ENCODE peak calls at places on chromosomes 11 and 22, in four cellular contexts. One of them, this sample, is unnamed.

GRCh38 chr22:38187413-38188212 is 6.0 kb upstream of the PLA2G6 start:
- DNase-seq in K562: no peak
- DNase-seq in HCT116: no peak
- DNase-seq in IMR-90: peak; percentile 71
- DNase-seq in this sample: peak; percentile 56

GRCh38 chr11:45737056-45737455 is 67.9 kb upstream of the SLC35C1 start:
- DNase-seq in K562: no peak
- DNase-seq in HCT116: no peak
- DNase-seq in IMR-90: no peak
- DNase-seq in this sample: no peak

GRCh38 chr22:31284241-31284745 is 8.0 kb downstream of the PIK3IP1 start:
- DNase-seq in K562: no peak
- DNase-seq in HCT116: no peak
- DNase-seq in IMR-90: no peak
- DNase-seq in this sample: peak; percentile 34

GRCh38 chr22:38823076-38823475 is 20.8 kb downstream of the NPTXR start:
- DNase-seq in K562: no peak
- DNase-seq in HCT116: no peak
- DNase-seq in IMR-90: no peak
- DNase-seq in this sample: no peak

GRCh38 chr11:112537846-112538330 is 277.2 kb upstream of the PLET1 start:
- DNase-seq in K562: no peak
- DNase-seq in HCT116: no peak
- DNase-seq in IMR-90: no peak
- DNase-seq in this sample: no peak

GRCh38 chr11:128315933-128316332 is 271.4 kb downstream of the ETS1 start:
- DNase-seq in K562: no peak
- DNase-seq in HCT116: no peak
- DNase-seq in IMR-90: no peak
- DNase-seq in this sample: no peak

GRCh38 chr11:112179601-112180000 is 4.3 kb downstream of the BCO2 start:
- DNase-seq in K562: no peak
- DNase-seq in HCT116: no peak
- DNase-seq in IMR-90: no peak
- DNase-seq in this sample: no peak

GRCh38 chr11:69918938-69919650 is 99.9 kb upstream of the FGF3 start:
- DNase-seq in K562: peak; percentile 87
- DNase-seq in HCT116: peak; percentile 43
- DNase-seq in IMR-90: peak; percentile 57
- DNase-seq in this sample: peak; percentile 50

GRCh38 chr11:121669422-121669821 is 216.7 kb upstream of the SORL1-AS1 start:
- DNase-seq in K562: no peak
- DNase-seq in HCT116: no peak
- DNase-seq in IMR-90: no peak
- DNase-seq in this sample: no peak

GRCh38 chr11:86670179-86670578 is 2.2 kb downstream of the ME3 start:
- DNase-seq in K562: no peak
- DNase-seq in HCT116: no peak
- DNase-seq in IMR-90: peak; percentile 43
- DNase-seq in this sample: no peak

GRCh38 chr11:32829157-32829679 is 509 bp upstream of the PRRG4 start:
- DNase-seq in K562: no peak
- DNase-seq in HCT116: no peak
- DNase-seq in IMR-90: no peak
- DNase-seq in this sample: no peak

GRCh38 chr22:39306456-39307361 is 12.7 kb downstream of the RPL3 start:
- DNase-seq in K562: peak; percentile 60
- DNase-seq in HCT116: no peak
- DNase-seq in IMR-90: no peak
- DNase-seq in this sample: no peak

GRCh38 chr11:106133529-106133928 is 56.1 kb downstream of the AASDHPPT start:
- DNase-seq in K562: peak; percentile 9
- DNase-seq in HCT116: no peak
- DNase-seq in IMR-90: no peak
- DNase-seq in this sample: no peak

GRCh38 chr22:46115388-46115678 is 35.0 kb upstream of the PPARA start:
- DNase-seq in K562: no peak
- DNase-seq in HCT116: no peak
- DNase-seq in IMR-90: no peak
- DNase-seq in this sample: no peak

GRCh38 chr11:121451982-121452608 is at the start of gene SORL1:
- DNase-seq in K562: peak; percentile 25
- DNase-seq in HCT116: no peak
- DNase-seq in IMR-90: peak; percentile 55
- DNase-seq in this sample: peak; percentile 62

GRCh38 chr11:3015796-3016195 is 23.7 kb upstream of the NAP1L4 start:
- DNase-seq in K562: no peak
- DNase-seq in HCT116: no peak
- DNase-seq in IMR-90: no peak
- DNase-seq in this sample: no peak

GRCh38 chr11:76215946-76216345 is 9.6 kb upstream of the WNT11 start:
- DNase-seq in K562: no peak
- DNase-seq in HCT116: no peak
- DNase-seq in IMR-90: peak; percentile 65
- DNase-seq in this sample: no peak

GRCh38 chr11:2366271-2366670 is 10.8 kb upstream of the CD81 start:
- DNase-seq in K562: no peak
- DNase-seq in HCT116: no peak
- DNase-seq in IMR-90: no peak
- DNase-seq in this sample: no peak

GRCh38 chr11:86940122-86940777 is 14.9 kb downstream of the FZD4 start:
- DNase-seq in K562: peak; percentile 31
- DNase-seq in HCT116: no peak
- DNase-seq in IMR-90: peak; percentile 83
- DNase-seq in this sample: peak; percentile 74

GRCh38 chr22:29394931-29395581 is 6.7 kb upstream of the AP1B1 start:
- DNase-seq in K562: peak; percentile 47
- DNase-seq in HCT116: peak; percentile 48
- DNase-seq in IMR-90: peak; percentile 72
- DNase-seq in this sample: peak; percentile 70

GRCh38 chr11:92461478-92461877 is 236.9 kb downstream of the FAT3 start:
- DNase-seq in K562: no peak
- DNase-seq in HCT116: no peak
- DNase-seq in IMR-90: no peak
- DNase-seq in this sample: no peak

GRCh38 chr22:49677495-49677889 is 150.2 kb downstream of the BRD1 start:
- DNase-seq in K562: no peak
- DNase-seq in HCT116: no peak
- DNase-seq in IMR-90: no peak
- DNase-seq in this sample: no peak

GRCh38 chr22:21657361-21658118 is 8.3 kb upstream of the PPIL2 start:
- DNase-seq in K562: peak; percentile 100
- DNase-seq in HCT116: peak; percentile 31
- DNase-seq in IMR-90: peak; percentile 8
- DNase-seq in this sample: peak; percentile 70

GRCh38 chr11:120386318-120386717 is 50.1 kb downstream of the ARHGEF12 start:
- DNase-seq in K562: no peak
- DNase-seq in HCT116: no peak
- DNase-seq in IMR-90: no peak
- DNase-seq in this sample: no peak

GRCh38 chr22:47022075-47022473 is 259.6 kb downstream of the TBC1D22A start:
- DNase-seq in K562: no peak
- DNase-seq in HCT116: no peak
- DNase-seq in IMR-90: peak; percentile 22
- DNase-seq in this sample: peak; percentile 5

GRCh38 chr11:77547863-77548551 is 41.7 kb upstream of the AQP11 start:
- DNase-seq in K562: peak; percentile 31
- DNase-seq in HCT116: peak; percentile 37
- DNase-seq in IMR-90: peak; percentile 79
- DNase-seq in this sample: peak; percentile 56

GRCh38 chr11:19117760-19118097 is 761 bp downstream of the ZDHHC13 start:
- DNase-seq in K562: no peak
- DNase-seq in HCT116: no peak
- DNase-seq in IMR-90: peak; percentile 5
- DNase-seq in this sample: no peak

GRCh38 chr22:47163481-47163875 is 401.0 kb downstream of the TBC1D22A start:
- DNase-seq in K562: no peak
- DNase-seq in HCT116: no peak
- DNase-seq in IMR-90: no peak
- DNase-seq in this sample: no peak

GRCh38 chr11:129543515-129544290 is 168.1 kb downstream of the BARX2 start:
- DNase-seq in K562: no peak
- DNase-seq in HCT116: no peak
- DNase-seq in IMR-90: no peak
- DNase-seq in this sample: no peak

GRCh38 chr11:123773959-123774358 is 19.6 kb upstream of the OR6X1 start:
- DNase-seq in K562: no peak
- DNase-seq in HCT116: no peak
- DNase-seq in IMR-90: no peak
- DNase-seq in this sample: no peak
- H2AFZ ChIP-seq in K562: no peak overlapping the region
- H2AFZ ChIP-seq in HCT116: no peak overlapping the region
- H2AFZ ChIP-seq in IMR-90: no peak overlapping the region
- H2AFZ ChIP-seq in this sample: no peak overlapping the region

GRCh38 chr22:23246982-23247766 is 66.9 kb downstream of the BCR start:
- DNase-seq in K562: no peak
- DNase-seq in HCT116: no peak
- DNase-seq in IMR-90: no peak
- DNase-seq in this sample: peak; percentile 70

GRCh38 chr22:23244690-23245044 is 64.4 kb downstream of the BCR start:
- DNase-seq in K562: no peak
- DNase-seq in HCT116: no peak
- DNase-seq in IMR-90: no peak
- DNase-seq in this sample: no peak

GRCh38 chr22:23245799-23246136 is 65.5 kb downstream of the BCR start:
- DNase-seq in K562: no peak
- DNase-seq in HCT116: no peak
- DNase-seq in IMR-90: peak; percentile 21
- DNase-seq in this sample: no peak

GRCh38 chr22:23243859-23244689 is 63.8 kb downstream of the BCR start:
- DNase-seq in K562: no peak
- DNase-seq in HCT116: no peak
- DNase-seq in IMR-90: no peak
- DNase-seq in this sample: no peak

DNA sequence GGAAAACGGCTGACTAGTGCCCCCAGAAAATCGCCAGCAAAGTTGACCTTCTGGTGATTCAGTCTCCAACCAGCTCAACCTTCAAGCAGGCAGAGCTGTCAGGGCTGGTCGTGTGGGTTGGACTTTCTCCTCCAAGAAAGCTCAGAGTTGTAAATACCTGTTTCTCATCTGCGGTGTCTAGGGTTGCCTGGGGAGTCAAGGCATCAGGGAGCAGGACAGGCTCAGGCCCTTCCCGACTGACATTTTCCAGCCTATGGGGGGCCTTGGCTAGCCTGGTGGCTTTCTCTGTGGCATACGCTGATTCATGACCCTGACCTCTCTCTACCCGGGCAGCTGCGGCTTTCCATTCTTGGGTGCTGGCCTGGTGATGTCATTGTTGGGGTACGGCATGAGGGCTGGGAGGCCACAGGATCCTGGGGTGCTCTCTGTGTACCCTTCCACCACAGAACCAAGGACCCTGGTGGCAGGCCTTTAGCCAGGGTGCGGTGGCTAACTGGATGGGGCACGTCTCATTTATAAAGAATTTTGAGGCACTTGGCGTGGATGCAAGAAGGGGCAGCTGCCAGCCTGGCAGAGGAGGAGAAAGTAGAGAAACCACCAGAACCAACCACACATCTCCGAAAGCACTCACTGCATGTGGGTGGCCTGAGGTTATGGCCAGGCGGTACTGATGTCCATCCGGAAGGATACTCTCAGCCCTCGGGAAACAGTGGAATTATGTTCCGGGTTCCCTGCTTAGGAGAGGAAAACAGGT is 64.9 kb downstream of the BCR start:
- DNase-seq in K562: no peak
- DNase-seq in HCT116: no peak
- DNase-seq in IMR-90: peak; percentile 55
- DNase-seq in this sample: no peak
- H3K4me1 ChIP-seq in K562: peaks cover 61% of the 10 kb centered on the region
- H3K4me1 ChIP-seq in HCT116: peaks cover 37% of the 10 kb centered on the region
- H3K4me1 ChIP-seq in IMR-90: peaks cover 23% of the 10 kb centered on the region
- H3K4me1 ChIP-seq in this sample: peaks cover 65% of the 10 kb centered on the region

DNA sequence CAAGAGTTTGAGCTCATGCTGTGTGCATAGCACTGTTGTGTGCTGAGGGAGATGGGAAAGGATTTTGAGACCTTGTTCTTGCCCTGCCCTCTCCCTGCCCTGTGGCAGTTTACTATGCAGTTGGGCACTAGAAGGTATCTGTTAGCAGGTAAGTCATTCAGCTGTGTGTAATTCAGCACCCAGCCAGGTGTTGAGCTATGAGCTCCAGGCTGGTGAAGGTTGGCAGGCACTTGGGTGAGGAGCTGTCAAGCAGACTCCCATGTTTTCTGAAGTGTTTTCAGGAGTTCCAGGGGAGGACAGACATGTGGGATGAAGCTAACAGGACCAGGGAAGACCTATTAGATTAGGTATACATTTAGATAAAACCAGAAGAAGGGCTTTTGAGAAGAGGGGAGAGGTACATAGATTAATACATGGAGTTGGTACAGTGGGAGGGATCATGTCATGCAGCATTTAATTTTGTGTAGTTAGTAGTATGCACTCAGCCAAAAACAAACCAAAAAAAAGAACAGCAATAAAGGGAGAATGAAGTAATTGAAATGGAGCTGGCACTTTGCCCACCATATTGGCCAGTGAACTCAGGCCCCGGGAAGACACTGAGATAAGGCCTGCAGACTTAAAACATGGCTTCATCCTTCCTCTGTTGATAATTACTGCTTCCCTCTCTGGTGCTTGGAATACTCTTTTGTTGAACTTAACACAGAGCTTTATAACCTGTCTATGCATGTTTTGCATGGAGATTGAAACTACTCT is 2.9 kb downstream of the PANX1 start:
- DNase-seq in K562: no peak
- DNase-seq in HCT116: no peak
- DNase-seq in IMR-90: peak; percentile 50
- DNase-seq in this sample: no peak
- TF ChIP-seq CEBPB in K562: no peak
- TF ChIP-seq CEBPB in HCT116: no peak
- TF ChIP-seq CEBPB in IMR-90: no peak
- TF ChIP-seq CEBPB in this sample: no peak

GRCh38 chr11:63802637-63803414 is 10.4 kb upstream of the SPINDOC start:
- DNase-seq in K562: peak; percentile 72
- DNase-seq in HCT116: peak; percentile 72
- DNase-seq in IMR-90: peak; percentile 57
- DNase-seq in this sample: no peak
- H2AFZ ChIP-seq in K562: peak overlapping the region; percentile 85
- H2AFZ ChIP-seq in HCT116: peak overlapping the region; percentile 59
- H2AFZ ChIP-seq in IMR-90: peak overlapping the region; percentile 19
- H2AFZ ChIP-seq in this sample: no peak overlapping the region

This sample was measured in HepG2.